ENCODE peak calls at places on chromosome 20, in seven cellular contexts. U is RKO, I is ACHN, E is psoas muscle, P is adipocyte, T is GM12865, A is ELR. M is an unnamed sample.
A peak's percentile ranks its signal among the peaks of the same experiment; 100 is the strongest.

GRCh38 chr20:39294137-39294725 is 332.1 kb downstream of the DHX35 start:
- DNase-seq in U (no peak), I (no peak), E (no peak), P (no peak), T (no peak), A (no peak), M (no peak)

GRCh38 chr20:5039255-5039657 is 37.9 kb upstream of the SLC23A2 start:
- DNase-seq in U (no peak), I (no peak), E (no peak), P (no peak), T (peak; percentile 61), A (no peak), M (no peak)

GRCh38 chr20:35433337-35433736 is 4.7 kb downstream of the GDF5 start:
- DNase-seq in U (no peak), I (no peak), E (no peak), P (no peak), T (no peak), A (no peak), M (no peak)

GRCh38 chr20:8969062-8969694 is 99.7 kb upstream of the PLCB4 start:
- DNase-seq in U (no peak), I (no peak), E (no peak), P (no peak), T (no peak), A (no peak), M (no peak)

GRCh38 chr20:1734269-1734858 is 76.8 kb upstream of the SIRPG start:
- DNase-seq in U (peak; percentile 43), I (peak; percentile 24), E (no peak), P (no peak), T (peak; percentile 51), A (peak; percentile 37), M (no peak)

GRCh38 chr20:46987001-46987400 is 92.4 kb downstream of the EYA2 start:
- DNase-seq in U (no peak), I (no peak), E (no peak), P (peak; percentile 24), T (no peak), A (no peak), M (no peak)

GRCh38 chr20:38321959-38322598 is 18.1 kb downstream of the BPI start:
- DNase-seq in U (peak; percentile 56), I (peak; percentile 41), E (no peak), P (peak; percentile 84), T (peak; percentile 14), A (peak; percentile 80), M (no peak)

GRCh38 chr20:51326241-51326819 is 216.2 kb downstream of the NFATC2 start:
- DNase-seq in U (peak; percentile 43), I (peak; percentile 12), E (no peak), P (peak; percentile 60), T (peak; percentile 10), A (peak; percentile 79), M (no peak)

GRCh38 chr20:47238780-47239769 is 117.4 kb downstream of the ZMYND8 start:
- DNase-seq in U (no peak), I (no peak), E (no peak), P (no peak), T (no peak), A (no peak), M (no peak)

GRCh38 chr20:44910690-44911262 is 916 bp downstream of the PABPC1L start:
- DNase-seq in U (peak; percentile 16), I (no peak), E (no peak), P (no peak), T (no peak), A (peak; percentile 31), M (no peak)